ENCODE peak calls at places on chromosome 2, in eight cellular contexts. L is K562, X is GM12878, S is HepG2, O is SK-N-SH, H is endothelial cell of umbilical vein, C is HCT116, B is H1. F is an unnamed sample.

GRCh38 chr2:121375621-121376159 is 90.7 kb upstream of the TFCP2L1 start:
- DNase-seq in C (no peak), L (no peak), X (no peak), H (no peak), S (no peak), B (no peak), O (no peak), F (no peak)

GRCh38 chr2:112622528-112622849 is 23.2 kb upstream of the SLC20A1 start:
- DNase-seq in S (no peak), L (no peak), O (no peak), C (no peak), X (no peak), B (no peak), H (no peak), F (no peak)

GRCh38 chr2:2942225-2942624 is 435.4 kb downstream of the EIPR1 start:
- DNase-seq in O (no peak), H (no peak), B (no peak), S (no peak), X (no peak), C (no peak), L (no peak), F (no peak)

GRCh38 chr2:75466708-75467311 is 93.9 kb downstream of the EVA1A start:
- DNase-seq in X (no peak), B (peak; percentile 80), S (peak; percentile 39), C (peak; percentile 23), H (peak; percentile 18), L (peak; percentile 64), O (peak; percentile 22), F (no peak)

GRCh38 chr2:8529706-8530277 is 152.1 kb upstream of the ID2 start:
- DNase-seq in C (no peak), O (no peak), X (no peak), S (no peak), B (no peak), L (no peak), H (no peak), F (no peak)

GRCh38 chr2:181985632-181986205 is at the start of gene PPP1R1C:
- DNase-seq in S (no peak), O (no peak), H (no peak), X (no peak), B (no peak), L (no peak), C (no peak), F (no peak)

GRCh38 chr2:25825238-25825637 is 53.0 kb downstream of the ASXL2 start:
- DNase-seq in B (no peak), X (no peak), O (no peak), L (no peak), S (no peak), C (no peak), H (no peak), F (no peak)

GRCh38 chr2:105380432-105381118 is 18.3 kb downstream of the FHL2 start:
- DNase-seq in C (no peak), B (no peak), S (no peak), L (no peak), H (peak; percentile 90), X (no peak), O (no peak), F (no peak)

GRCh38 chr2:204645018-204645775 is 99.9 kb downstream of the PARD3B start:
- DNase-seq in O (no peak), H (peak; percentile 56), B (no peak), C (no peak), L (no peak), X (no peak), S (no peak), F (no peak)

GRCh38 chr2:108877506-108877905 is 90.9 kb downstream of the CCDC138 start:
- DNase-seq in X (no peak), L (no peak), B (no peak), C (no peak), H (no peak), O (no peak), S (no peak), F (no peak)

GRCh38 chr2:108878276-108878675 is 91.7 kb downstream of the CCDC138 start:
- DNase-seq in X (no peak), S (no peak), L (no peak), H (no peak), O (no peak), B (no peak), C (no peak), F (no peak)
- H3K9ac ChIP-seq in X (no peak overlapping the region), S (no peak overlapping the region), L (no peak overlapping the region), H (no peak overlapping the region), O (no peak overlapping the region), B (no peak overlapping the region), C (no peak overlapping the region), F (no peak overlapping the region)

DNA sequence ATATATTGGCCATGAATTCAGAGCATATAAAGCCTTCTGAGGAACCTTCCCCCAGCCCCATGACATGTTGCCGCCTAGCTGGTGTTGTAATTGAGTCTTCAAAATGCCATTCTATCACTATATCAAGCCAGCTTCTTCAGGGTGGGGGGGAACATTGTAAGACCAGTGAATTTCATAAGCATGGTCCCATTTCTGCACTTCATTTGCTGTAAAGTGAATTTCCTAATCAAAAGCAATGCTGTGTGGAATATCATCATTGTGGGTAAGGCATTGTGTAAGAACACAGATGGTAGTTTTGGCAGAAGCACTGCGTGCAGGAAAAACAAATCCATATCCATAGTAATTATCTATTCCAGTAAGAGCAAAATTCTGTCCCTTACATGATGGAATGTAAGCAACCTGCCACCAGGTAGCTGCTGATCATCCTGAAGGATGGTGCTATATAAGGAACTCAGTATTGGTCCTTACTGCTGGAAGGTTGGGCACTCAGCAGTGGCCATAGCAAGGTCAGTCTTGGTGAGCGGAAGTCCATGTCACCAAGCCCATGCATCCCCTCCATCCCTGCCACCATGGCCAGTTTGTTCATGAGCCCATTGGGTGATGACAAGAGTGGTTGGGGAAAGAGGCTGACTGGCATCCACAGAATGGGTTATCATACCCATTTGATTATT is 159.4 kb downstream of the COPS8 start:
- DNase-seq in H (no peak), S (no peak), O (no peak), C (no peak), L (no peak), X (no peak), B (no peak), F (no peak)
- TF ChIP-seq POLR2AphosphoS5 in H (no peak), S (no peak), O (no peak), C (no peak), L (no peak), X (no peak), B (no peak), F (no peak)

DNA sequence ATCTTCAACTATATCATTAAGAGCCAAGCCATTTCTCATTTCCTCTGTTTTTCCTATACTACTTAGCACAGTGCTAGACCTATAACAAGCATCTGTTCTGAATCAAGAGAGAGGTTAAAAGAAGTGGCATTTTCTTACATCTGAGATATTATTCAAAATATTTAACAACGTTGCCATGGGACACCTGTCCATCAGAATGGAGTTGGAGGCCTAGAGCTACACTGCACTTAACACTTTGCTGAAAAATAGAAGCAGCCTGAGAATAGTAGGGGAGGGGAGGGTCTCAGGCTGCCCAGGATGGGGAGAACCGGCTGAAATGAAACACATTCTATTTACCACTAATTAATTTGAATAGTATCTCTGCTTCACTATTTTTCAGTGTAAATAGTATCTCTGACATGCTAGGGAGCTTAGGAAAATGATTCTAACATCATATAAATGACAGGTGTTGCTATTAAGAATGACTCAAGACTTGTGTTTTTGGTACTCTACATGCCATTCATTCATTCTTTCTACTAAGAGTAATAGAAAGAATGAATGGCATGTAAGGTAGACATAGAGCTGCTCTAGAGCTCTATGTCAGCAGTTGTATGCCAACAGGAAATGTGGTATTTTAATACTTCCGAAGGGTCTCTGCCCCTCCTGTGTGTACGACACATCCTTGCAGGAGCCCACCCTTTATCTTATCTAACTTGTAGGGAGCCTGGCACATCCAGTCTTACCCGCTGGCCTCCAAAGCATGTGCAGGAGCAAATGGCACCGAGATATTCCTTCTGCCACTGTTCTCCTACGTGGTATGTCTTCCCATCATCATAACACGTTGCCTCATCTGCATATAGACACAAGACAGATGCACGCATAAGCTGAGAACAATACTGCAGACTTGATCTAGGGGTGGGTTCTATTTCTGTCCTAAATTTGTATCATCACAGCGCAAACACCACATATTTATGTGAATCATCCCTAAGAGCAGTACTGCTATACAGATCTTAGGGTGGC is 52.6 kb downstream of the ATIC start:
- DNase-seq in C (no peak), X (no peak), L (no peak), H (no peak), S (no peak), O (no peak), B (no peak), F (no peak)
- H3K9ac ChIP-seq in C (no peak overlapping the region), X (no peak overlapping the region), L (no peak overlapping the region), H (no peak overlapping the region), S (no peak overlapping the region), O (no peak overlapping the region), B (no peak overlapping the region), F (no peak overlapping the region)

DNA sequence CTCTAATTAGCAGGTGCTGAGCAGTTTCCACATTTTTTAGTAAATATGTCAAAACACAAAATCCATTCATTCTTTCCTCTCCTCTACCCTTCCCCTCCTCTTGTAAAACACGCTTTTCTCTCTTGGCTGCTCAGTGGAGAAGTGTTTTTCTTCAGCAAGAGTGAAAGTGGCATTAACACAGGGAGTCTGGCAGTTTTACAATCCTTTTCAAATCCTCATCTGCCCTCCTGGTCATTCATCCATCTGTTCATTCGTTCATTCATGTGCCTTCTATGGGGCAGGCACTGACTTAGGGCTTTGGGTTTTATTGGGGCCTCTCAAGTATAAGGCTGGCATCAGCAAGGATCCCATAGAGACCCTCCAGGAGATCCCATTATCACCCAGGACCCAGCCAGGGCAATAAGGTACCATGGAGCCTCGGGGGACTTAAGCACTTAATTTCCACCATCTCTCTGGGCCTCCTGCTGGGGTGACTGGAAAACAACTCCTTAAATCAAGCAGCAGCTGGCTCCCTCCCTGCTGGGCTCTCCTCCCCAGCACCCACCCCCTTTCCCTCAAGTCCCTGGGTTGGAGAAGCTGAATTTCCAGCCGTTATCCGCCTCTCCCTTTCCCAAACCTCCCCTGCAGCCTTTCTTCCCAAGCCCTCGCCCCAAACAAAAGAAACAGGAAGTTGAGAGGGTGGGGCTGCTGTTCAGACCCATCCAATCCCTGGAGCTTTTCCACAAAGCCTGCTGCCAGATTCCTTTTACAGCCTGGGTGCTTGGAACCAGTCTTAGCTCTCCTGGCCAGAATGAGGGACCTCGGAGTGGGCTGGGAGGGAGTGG is 32.6 kb downstream of the MARCHF4 start:
- DNase-seq in X (no peak), O (peak; percentile 59), S (no peak), L (no peak), C (no peak), H (peak; percentile 57), B (peak; percentile 70), F (peak; percentile 64)
- TF ChIP-seq POLR2AphosphoS5 in X (no peak), O (no peak), S (no peak), L (no peak), C (no peak), H (no peak), B (no peak), F (peak; percentile 62)

GRCh38 chr2:218282173-218282991 is 9.9 kb downstream of the TMBIM1 start:
- DNase-seq in L (no peak), B (no peak), C (no peak), H (peak; percentile 64), S (no peak), X (no peak), O (peak; percentile 65), F (no peak)
- H3K9ac ChIP-seq in L (peak overlapping the region; percentile 52), B (no peak overlapping the region), C (no peak overlapping the region), H (peak overlapping the region; percentile 29), S (no peak overlapping the region), X (no peak overlapping the region), O (no peak overlapping the region), F (no peak overlapping the region)